ENCODE peak calls at places on chromosomes 6 and 20, in nine cellular contexts. G is cardiac muscle cell; T is OCI-LY7; E is spleen; Q is CD8-positive, alpha-beta memory T cell; B is heart right ventricle; L is adrenal gland; S is Panc1; A is colonic mucosa. R is an unnamed sample.

GRCh38 chr6:42505377-42505702 is 53.6 kb upstream of the TRERF1 start:
- DNase-seq in G (no peak), T (no peak), E (no peak), Q (no peak), B (no peak), L (no peak), S (peak; percentile 57), A (no peak), R (no peak)

GRCh38 chr6:42978793-42979522 is at the start of gene PEX6:
- DNase-seq in G (peak; percentile 95), T (peak; percentile 96), E (peak; percentile 99), Q (peak; percentile 92), B (peak; percentile 93), L (peak; percentile 88), S (peak; percentile 51), A (peak; percentile 93), R (peak; percentile 49)

GRCh38 chr6:64006246-64006645 is 370.6 kb downstream of the PHF3 start:
- DNase-seq in G (no peak), T (no peak), E (no peak), Q (no peak), B (no peak), L (no peak), S (no peak), A (no peak), R (no peak)

GRCh38 chr6:34305982-34306702 is 57.3 kb upstream of the SMIM29 start:
- DNase-seq in G (no peak), T (no peak), E (no peak), Q (no peak), B (peak; percentile 70), L (no peak), S (no peak), A (no peak), R (no peak)

GRCh38 chr6:3873051-3873450 is 23.9 kb downstream of the FAM50B start:
- DNase-seq in G (no peak), T (no peak), E (no peak), Q (no peak), B (no peak), L (no peak), S (no peak), A (no peak), R (no peak)

GRCh38 chr6:165766457-165766856 is 103.4 kb upstream of the PDE10A start:
- DNase-seq in G (no peak), T (no peak), E (no peak), Q (no peak), B (peak; percentile 24), L (no peak), S (peak; percentile 2), A (no peak), R (no peak)

GRCh38 chr6:83872386-83873118 is 13.1 kb downstream of the CYB5R4 start:
- DNase-seq in G (no peak), T (no peak), E (no peak), Q (no peak), B (no peak), L (no peak), S (no peak), A (no peak), R (no peak)

GRCh38 chr6:151773382-151773781 is 34.1 kb upstream of the ESR1 start:
- DNase-seq in G (no peak), T (no peak), E (no peak), Q (no peak), B (no peak), L (no peak), S (no peak), A (no peak), R (no peak)

GRCh38 chr6:169092375-169092774 is 161.3 kb downstream of the THBS2 start:
- DNase-seq in G (no peak), T (no peak), E (no peak), Q (no peak), B (no peak), L (no peak), S (no peak), A (no peak), R (no peak)

GRCh38 chr6:160167547-160168391 is 46.2 kb downstream of the SLC22A1 start:
- DNase-seq in G (no peak), T (no peak), E (no peak), Q (no peak), B (no peak), L (no peak), S (no peak), A (peak; percentile 45), R (no peak)

GRCh38 chr6:170090561-170090960 is 200.3 kb downstream of the DLL1 start:
- DNase-seq in G (no peak), T (peak; percentile 22), E (peak; percentile 37), Q (no peak), B (peak; percentile 1), L (no peak), S (no peak), A (no peak), R (no peak)

GRCh38 chr6:40249935-40250334 is 315.7 kb upstream of the MOCS1 start:
- DNase-seq in G (no peak), T (no peak), E (no peak), Q (no peak), B (no peak), L (no peak), S (no peak), A (no peak), R (no peak)

GRCh38 chr20:62627901-62628612 is 14.2 kb upstream of the SLCO4A1 start:
- DNase-seq in G (no peak), T (peak; percentile 86), E (no peak), Q (no peak), B (no peak), L (no peak), S (no peak), A (no peak), R (no peak)

GRCh38 chr6:145070791-145071190 is 664.5 kb downstream of the EPM2A start:
- DNase-seq in G (no peak), T (no peak), E (no peak), Q (no peak), B (no peak), L (no peak), S (no peak), A (no peak), R (no peak)

GRCh38 chr6:31418251-31418650 is 14.9 kb downstream of the MICA start:
- DNase-seq in G (no peak), T (no peak), E (no peak), Q (no peak), B (no peak), L (no peak), S (no peak), A (no peak), R (no peak)

GRCh38 chr6:144758602-144759001 is 473.5 kb downstream of the UTRN start:
- DNase-seq in G (no peak), T (no peak), E (no peak), Q (no peak), B (no peak), L (no peak), S (peak; percentile 10), A (no peak), R (no peak)

GRCh38 chr6:2911171-2911570 is 8.1 kb upstream of the SERPINB9 start:
- DNase-seq in G (no peak), T (peak; percentile 87), E (no peak), Q (no peak), B (no peak), L (no peak), S (no peak), A (no peak), R (no peak)

GRCh38 chr6:85473748-85474147 is 23.9 kb downstream of the NT5E start:
- DNase-seq in G (no peak), T (no peak), E (no peak), Q (no peak), B (no peak), L (no peak), S (no peak), A (no peak), R (no peak)

GRCh38 chr20:36950432-36951197 is 893 bp downstream of the SAMHD1 start:
- DNase-seq in G (no peak), T (peak; percentile 29), E (no peak), Q (peak; percentile 58), B (peak; percentile 20), L (peak; percentile 34), S (no peak), A (peak; percentile 45), R (no peak)

GRCh38 chr6:3748208-3748701 is 3.3 kb downstream of the PXDC1 start:
- DNase-seq in G (peak; percentile 75), T (peak; percentile 38), E (no peak), Q (no peak), B (peak; percentile 76), L (peak; percentile 89), S (peak; percentile 79), A (peak; percentile 76), R (peak; percentile 69)

GRCh38 chr6:70310063-70310694 is 7.3 kb upstream of the COL9A1 start:
- DNase-seq in G (peak; percentile 39), T (peak; percentile 38), E (no peak), Q (no peak), B (no peak), L (no peak), S (peak; percentile 33), A (peak; percentile 24), R (no peak)

GRCh38 chr6:51737580-51738360 is 349.6 kb downstream of the PKHD1 start:
- DNase-seq in G (no peak), T (no peak), E (no peak), Q (no peak), B (no peak), L (no peak), S (no peak), A (no peak), R (no peak)

GRCh38 chr20:31721408-31722332 is 998 bp downstream of the BCL2L1 start:
- DNase-seq in G (no peak), T (peak; percentile 35), E (peak; percentile 83), Q (no peak), B (no peak), L (no peak), S (no peak), A (peak; percentile 56), R (no peak)
- H3K4me1 ChIP-seq in G (peaks cover 34% of the 10 kb centered on the region), T (peaks cover 40% of the 10 kb centered on the region), E (peaks cover 60% of the 10 kb centered on the region), Q (peaks cover 55% of the 10 kb centered on the region), B (peaks cover 54% of the 10 kb centered on the region), L (peaks cover 55% of the 10 kb centered on the region), S (peaks cover 47% of the 10 kb centered on the region), A (peaks cover 23% of the 10 kb centered on the region), R (peaks cover 28% of the 10 kb centered on the region)

DNA sequence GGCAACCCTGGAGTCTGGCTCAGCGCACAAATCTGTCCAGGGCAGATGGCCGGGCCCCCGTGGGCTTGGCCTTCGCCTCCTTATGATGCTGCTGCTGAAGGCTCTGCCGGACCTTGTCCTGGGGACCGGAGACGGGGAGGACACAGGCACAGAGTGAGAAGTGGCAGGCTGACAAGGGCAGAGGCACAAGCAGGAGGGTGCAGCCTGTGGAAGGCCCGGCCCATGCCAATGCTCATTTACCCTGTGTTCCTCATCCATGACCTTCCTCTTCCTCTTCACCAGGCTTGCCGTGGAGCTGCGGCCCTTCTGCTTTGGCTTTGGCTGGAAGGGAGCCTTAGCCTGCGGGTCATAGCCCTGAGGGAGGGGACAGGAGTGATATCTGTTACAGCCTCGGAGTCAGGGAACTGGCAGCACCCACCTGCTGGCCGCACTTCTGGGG is 2.4 kb downstream of the B3GALT4 start:
- DNase-seq in G (no peak), T (no peak), E (peak; percentile 80), Q (no peak), B (no peak), L (no peak), S (no peak), A (no peak), R (no peak)
- H3K36me3 ChIP-seq in G (peaks cover 20% of the 10 kb centered on the region), T (peaks cover 91% of the 10 kb centered on the region), E (peaks cover 86% of the 10 kb centered on the region), Q (peaks cover 31% of the 10 kb centered on the region), B (peaks cover 89% of the 10 kb centered on the region), L (no peaks in the 10 kb centered on the region), S (peaks cover 9% of the 10 kb centered on the region), A (peaks cover 4% of the 10 kb centered on the region), R (peaks cover 7% of the 10 kb centered on the region)

GRCh38 chr6:112036088-112036637 is 17.7 kb upstream of the CCN6 start:
- DNase-seq in G (no peak), T (no peak), E (no peak), Q (no peak), B (no peak), L (no peak), S (no peak), A (no peak), R (no peak)
- H3K27ac ChIP-seq in G (no peak overlapping the region), T (no peak overlapping the region), E (no peak overlapping the region), Q (no peak overlapping the region), B (peak overlapping the region; percentile 11), L (no peak overlapping the region), S (no peak overlapping the region), A (no peak overlapping the region), R (peak overlapping the region; percentile 65)

GRCh38 chr20:24789877-24790276 is 159.2 kb upstream of the CST7 start:
- DNase-seq in G (no peak), T (no peak), E (peak; percentile 64), Q (no peak), B (no peak), L (no peak), S (no peak), A (no peak), R (no peak)
- H3K4me1 ChIP-seq in G (no peaks in the 10 kb centered on the region), T (peaks cover 18% of the 10 kb centered on the region), E (no peaks in the 10 kb centered on the region), Q (no peaks in the 10 kb centered on the region), B (no peaks in the 10 kb centered on the region), L (no peaks in the 10 kb centered on the region), S (no peaks in the 10 kb centered on the region), A (no peaks in the 10 kb centered on the region), R (no peaks in the 10 kb centered on the region)

R was measured in thoracic aorta.